ENCODE peak calls at places on chromosomes 2 and 18, in four cellular contexts. One of them, this sample, is unnamed.

GRCh38 chr2:46555011-46555410 is 75.6 kb downstream of the TMEM247 start:
- DNase-seq in left cardiac atrium: no peak
- DNase-seq in CD8-positive, alpha-beta T cell: no peak
- DNase-seq in ascending aorta: no peak
- DNase-seq in this sample: no peak

GRCh38 chr2:206031162-206031784 is 54.7 kb downstream of the INO80D start:
- DNase-seq in ascending aorta: no peak
- DNase-seq in CD8-positive, alpha-beta T cell: no peak
- DNase-seq in left cardiac atrium: no peak
- DNase-seq in this sample: no peak

GRCh38 chr2:238895901-238896600 is 48.2 kb downstream of the TWIST2 start:
- DNase-seq in left cardiac atrium: peak; percentile 74
- DNase-seq in ascending aorta: peak; percentile 89
- DNase-seq in CD8-positive, alpha-beta T cell: no peak
- DNase-seq in this sample: no peak

GRCh38 chr18:77103991-77104521 is 28.5 kb downstream of the MBP start:
- DNase-seq in left cardiac atrium: no peak
- DNase-seq in ascending aorta: no peak
- DNase-seq in CD8-positive, alpha-beta T cell: no peak
- DNase-seq in this sample: no peak

GRCh38 chr18:46378126-46378863 is 274.1 kb downstream of the HAUS1 start:
- DNase-seq in ascending aorta: no peak
- DNase-seq in CD8-positive, alpha-beta T cell: no peak
- DNase-seq in left cardiac atrium: no peak
- DNase-seq in this sample: no peak

GRCh38 chr2:159402790-159403189 is 116.3 kb upstream of the WDSUB1 start:
- DNase-seq in left cardiac atrium: no peak
- DNase-seq in ascending aorta: no peak
- DNase-seq in CD8-positive, alpha-beta T cell: no peak
- DNase-seq in this sample: no peak

GRCh38 chr2:219332542-219332941 is at the start of gene RESP18:
- DNase-seq in ascending aorta: no peak
- DNase-seq in CD8-positive, alpha-beta T cell: no peak
- DNase-seq in left cardiac atrium: no peak
- DNase-seq in this sample: no peak

GRCh38 chr2:232170391-232170790 is 208.2 kb upstream of the ALPP start:
- DNase-seq in left cardiac atrium: no peak
- DNase-seq in CD8-positive, alpha-beta T cell: no peak
- DNase-seq in ascending aorta: no peak
- DNase-seq in this sample: no peak

GRCh38 chr2:146986161-146986560 is 858.7 kb upstream of the ACVR2A start:
- DNase-seq in CD8-positive, alpha-beta T cell: no peak
- DNase-seq in left cardiac atrium: no peak
- DNase-seq in ascending aorta: no peak
- DNase-seq in this sample: no peak

GRCh38 chr18:64100136-64100922 is 48.6 kb downstream of the LINC00305 start:
- DNase-seq in CD8-positive, alpha-beta T cell: no peak
- DNase-seq in ascending aorta: no peak
- DNase-seq in left cardiac atrium: no peak
- DNase-seq in this sample: no peak

GRCh38 chr2:498493-499178 is 178.6 kb downstream of the TMEM18 start:
- DNase-seq in CD8-positive, alpha-beta T cell: no peak
- DNase-seq in left cardiac atrium: no peak
- DNase-seq in ascending aorta: no peak
- DNase-seq in this sample: no peak

GRCh38 chr18:45107425-45107824 is 426.7 kb downstream of the SETBP1 start:
- DNase-seq in left cardiac atrium: no peak
- DNase-seq in ascending aorta: no peak
- DNase-seq in CD8-positive, alpha-beta T cell: no peak
- DNase-seq in this sample: no peak

GRCh38 chr2:156017486-156017885 is 315.0 kb downstream of the NR4A2 start:
- DNase-seq in left cardiac atrium: no peak
- DNase-seq in ascending aorta: no peak
- DNase-seq in CD8-positive, alpha-beta T cell: no peak
- DNase-seq in this sample: no peak

GRCh38 chr2:159902722-159903121 is 104.7 kb upstream of the CD302 start:
- DNase-seq in ascending aorta: no peak
- DNase-seq in CD8-positive, alpha-beta T cell: no peak
- DNase-seq in left cardiac atrium: no peak
- DNase-seq in this sample: no peak

GRCh38 chr2:54927085-54927750 is 123.0 kb downstream of the RTN4 start:
- DNase-seq in CD8-positive, alpha-beta T cell: no peak
- DNase-seq in left cardiac atrium: no peak
- DNase-seq in ascending aorta: no peak
- DNase-seq in this sample: no peak

GRCh38 chr2:152566728-152567069 is 150.6 kb downstream of the PRPF40A start:
- DNase-seq in left cardiac atrium: no peak
- DNase-seq in CD8-positive, alpha-beta T cell: no peak
- DNase-seq in ascending aorta: no peak
- DNase-seq in this sample: no peak

GRCh38 chr18:69787825-69788547 is 159.7 kb downstream of the CD226 start:
- DNase-seq in CD8-positive, alpha-beta T cell: no peak
- DNase-seq in left cardiac atrium: no peak
- DNase-seq in ascending aorta: no peak
- DNase-seq in this sample: no peak

GRCh38 chr2:109535217-109535946 is 78.4 kb downstream of the SEPTIN10 start:
- DNase-seq in ascending aorta: no peak
- DNase-seq in CD8-positive, alpha-beta T cell: no peak
- DNase-seq in left cardiac atrium: no peak
- DNase-seq in this sample: no peak

GRCh38 chr18:57550510-57550909 is 36.0 kb downstream of the FECH start:
- DNase-seq in CD8-positive, alpha-beta T cell: no peak
- DNase-seq in ascending aorta: no peak
- DNase-seq in left cardiac atrium: no peak
- DNase-seq in this sample: no peak

GRCh38 chr2:94759211-94759610 is 112.0 kb upstream of the TEKT4 start:
- DNase-seq in CD8-positive, alpha-beta T cell: no peak
- DNase-seq in ascending aorta: no peak
- DNase-seq in left cardiac atrium: no peak
- DNase-seq in this sample: no peak

GRCh38 chr2:148455791-148456190 is 188.8 kb upstream of the EPC2 start:
- DNase-seq in ascending aorta: no peak
- DNase-seq in left cardiac atrium: no peak
- DNase-seq in CD8-positive, alpha-beta T cell: no peak
- DNase-seq in this sample: no peak

GRCh38 chr2:219352448-219353023 is 20.0 kb upstream of the RESP18 start:
- DNase-seq in CD8-positive, alpha-beta T cell: peak; percentile 46
- DNase-seq in left cardiac atrium: peak; percentile 45
- DNase-seq in ascending aorta: peak; percentile 69
- DNase-seq in this sample: peak; percentile 42

GRCh38 chr2:176370423-176370822 is 101.2 kb downstream of the MTX2 start:
- DNase-seq in left cardiac atrium: no peak
- DNase-seq in ascending aorta: no peak
- DNase-seq in CD8-positive, alpha-beta T cell: no peak
- DNase-seq in this sample: no peak

GRCh38 chr2:105038383-105039061 is 653 bp downstream of the MRPS9 start:
- DNase-seq in left cardiac atrium: no peak
- DNase-seq in ascending aorta: no peak
- DNase-seq in CD8-positive, alpha-beta T cell: no peak
- DNase-seq in this sample: peak; percentile 0

GRCh38 chr2:55418512-55419235 is 982 bp downstream of the CCDC88A start:
- DNase-seq in CD8-positive, alpha-beta T cell: no peak
- DNase-seq in left cardiac atrium: no peak
- DNase-seq in ascending aorta: no peak
- DNase-seq in this sample: peak; percentile 10

GRCh38 chr2:42775812-42776211 is 11.9 kb upstream of the OXER1 start:
- DNase-seq in left cardiac atrium: no peak
- DNase-seq in CD8-positive, alpha-beta T cell: no peak
- DNase-seq in ascending aorta: no peak
- DNase-seq in this sample: no peak

GRCh38 chr18:34493566-34494358 is 216.3 kb upstream of the DTNA start:
- DNase-seq in CD8-positive, alpha-beta T cell: no peak
- DNase-seq in left cardiac atrium: peak; percentile 37
- DNase-seq in ascending aorta: peak; percentile 62
- DNase-seq in this sample: no peak

GRCh38 chr18:79927597-79928562 is 23.6 kb downstream of the SLC66A2 start:
- DNase-seq in CD8-positive, alpha-beta T cell: no peak
- DNase-seq in ascending aorta: peak; percentile 47
- DNase-seq in left cardiac atrium: no peak
- DNase-seq in this sample: no peak

GRCh38 chr2:240839152-240840143 is 19.4 kb upstream of the KIF1A start:
- DNase-seq in CD8-positive, alpha-beta T cell: no peak
- DNase-seq in ascending aorta: no peak
- DNase-seq in left cardiac atrium: no peak
- DNase-seq in this sample: no peak

GRCh38 chr2:174124171-174124570 is 124.2 kb downstream of the OLA1 start:
- DNase-seq in left cardiac atrium: no peak
- DNase-seq in ascending aorta: no peak
- DNase-seq in CD8-positive, alpha-beta T cell: no peak
- DNase-seq in this sample: no peak

GRCh38 chr2:219459460-219460311 is 25.0 kb downstream of the SPEG start:
- DNase-seq in left cardiac atrium: peak; percentile 70
- DNase-seq in ascending aorta: peak; percentile 87
- DNase-seq in CD8-positive, alpha-beta T cell: peak; percentile 16
- DNase-seq in this sample: no peak

GRCh38 chr2:44464437-44464836 is 102.7 kb downstream of the CAMKMT start:
- DNase-seq in CD8-positive, alpha-beta T cell: no peak
- DNase-seq in ascending aorta: no peak
- DNase-seq in left cardiac atrium: no peak
- DNase-seq in this sample: no peak

GRCh38 chr18:33034941-33035340 is 262.1 kb upstream of the KLHL14 start:
- DNase-seq in ascending aorta: no peak
- DNase-seq in left cardiac atrium: no peak
- DNase-seq in CD8-positive, alpha-beta T cell: no peak
- DNase-seq in this sample: no peak

GRCh38 chr18:77132369-77133050 is at the start of gene MBP:
- DNase-seq in CD8-positive, alpha-beta T cell: peak; percentile 59
- DNase-seq in left cardiac atrium: peak; percentile 64
- DNase-seq in ascending aorta: peak; percentile 82
- DNase-seq in this sample: peak; percentile 67

GRCh38 chr2:109335586-109336266 is 206.7 kb downstream of the SH3RF3 start:
- DNase-seq in CD8-positive, alpha-beta T cell: no peak
- DNase-seq in ascending aorta: no peak
- DNase-seq in left cardiac atrium: no peak
- DNase-seq in this sample: no peak

GRCh38 chr2:97906309-97906708 is 89.4 kb downstream of the TMEM131 start:
- DNase-seq in ascending aorta: no peak
- DNase-seq in left cardiac atrium: no peak
- DNase-seq in CD8-positive, alpha-beta T cell: no peak
- DNase-seq in this sample: no peak

GRCh38 chr2:203869610-203870042 is 2.1 kb downstream of the CTLA4 start:
- DNase-seq in ascending aorta: no peak
- DNase-seq in left cardiac atrium: no peak
- DNase-seq in CD8-positive, alpha-beta T cell: peak; percentile 38
- DNase-seq in this sample: peak; percentile 67

GRCh38 chr2:220670461-220670979 is 901.6 kb downstream of the EPHA4 start:
- DNase-seq in CD8-positive, alpha-beta T cell: no peak
- DNase-seq in ascending aorta: no peak
- DNase-seq in left cardiac atrium: no peak
- DNase-seq in this sample: no peak

GRCh38 chr2:101751875-101752619 is 54.5 kb downstream of the MAP4K4 start:
- DNase-seq in ascending aorta: no peak
- DNase-seq in CD8-positive, alpha-beta T cell: no peak
- DNase-seq in left cardiac atrium: no peak
- DNase-seq in this sample: no peak

This sample was measured in central memory CD4-positive, alpha-beta T cell.